ENCODE peak calls at places on chromosomes 13 and 19, in seven cellular contexts. One of them, this sample, is unnamed.

GRCh38 chr19:16013851-16014840 is 62.1 kb upstream of the TPM4 start:
- DNase-seq in neuronal stem cell: no peak
- DNase-seq in IMR-90: no peak
- DNase-seq in H9: no peak
- DNase-seq in mesenchymal stem cell: no peak
- DNase-seq in H1: no peak
- DNase-seq in mesendoderm: no peak
- DNase-seq in this sample: no peak

GRCh38 chr13:39909634-39910033 is 254.2 kb downstream of the COG6 start:
- DNase-seq in H1: no peak
- DNase-seq in mesendoderm: no peak
- DNase-seq in mesenchymal stem cell: no peak
- DNase-seq in H9: no peak
- DNase-seq in IMR-90: no peak
- DNase-seq in neuronal stem cell: no peak
- DNase-seq in this sample: no peak

GRCh38 chr19:16022681-16023557 is 53.4 kb upstream of the TPM4 start:
- DNase-seq in H9: peak
- DNase-seq in mesendoderm: no peak
- DNase-seq in mesenchymal stem cell: no peak
- DNase-seq in IMR-90: no peak
- DNase-seq in neuronal stem cell: no peak
- DNase-seq in H1: no peak
- DNase-seq in this sample: no peak

GRCh38 chr19:50380137-50380536 is 3.9 kb downstream of the NR1H2 start:
- DNase-seq in neuronal stem cell: no peak
- DNase-seq in H9: no peak
- DNase-seq in IMR-90: peak
- DNase-seq in mesenchymal stem cell: no peak
- DNase-seq in H1: no peak
- DNase-seq in mesendoderm: no peak
- DNase-seq in this sample: no peak

GRCh38 chr19:8335343-8336071 is 7.6 kb downstream of the KANK3 start:
- DNase-seq in IMR-90: no peak
- DNase-seq in H1: peak
- DNase-seq in mesendoderm: no peak
- DNase-seq in H9: peak
- DNase-seq in mesenchymal stem cell: no peak
- DNase-seq in neuronal stem cell: no peak
- DNase-seq in this sample: no peak

GRCh38 chr19:41774515-41774980 is 19.2 kb downstream of the CEACAM6 start:
- DNase-seq in H9: no peak
- DNase-seq in H1: no peak
- DNase-seq in IMR-90: no peak
- DNase-seq in neuronal stem cell: no peak
- DNase-seq in mesenchymal stem cell: no peak
- DNase-seq in mesendoderm: no peak
- DNase-seq in this sample: no peak

GRCh38 chr13:109155301-109155761 is 525.9 kb downstream of the MYO16 start:
- DNase-seq in H1: no peak
- DNase-seq in mesendoderm: no peak
- DNase-seq in H9: no peak
- DNase-seq in IMR-90: peak
- DNase-seq in neuronal stem cell: no peak
- DNase-seq in mesenchymal stem cell: peak
- DNase-seq in this sample: peak

GRCh38 chr13:91375119-91375729 is 23.2 kb upstream of the GPC5 start:
- DNase-seq in mesenchymal stem cell: peak
- DNase-seq in neuronal stem cell: no peak
- DNase-seq in H9: no peak
- DNase-seq in IMR-90: peak
- DNase-seq in H1: no peak
- DNase-seq in mesendoderm: peak
- DNase-seq in this sample: peak

GRCh38 chr19:6069268-6069771 is 41.0 kb downstream of the RFX2 start:
- DNase-seq in H1: no peak
- DNase-seq in neuronal stem cell: no peak
- DNase-seq in mesenchymal stem cell: no peak
- DNase-seq in H9: no peak
- DNase-seq in IMR-90: no peak
- DNase-seq in mesendoderm: no peak
- DNase-seq in this sample: no peak

GRCh38 chr13:32381539-32381938 is 46.4 kb downstream of the N4BP2L1 start:
- DNase-seq in mesendoderm: peak
- DNase-seq in IMR-90: peak
- DNase-seq in H9: peak
- DNase-seq in mesenchymal stem cell: peak
- DNase-seq in neuronal stem cell: peak
- DNase-seq in H1: no peak
- DNase-seq in this sample: peak

GRCh38 chr13:29993716-29994488 is 143.5 kb upstream of the UBL3 start:
- DNase-seq in mesendoderm: no peak
- DNase-seq in mesenchymal stem cell: peak
- DNase-seq in neuronal stem cell: no peak
- DNase-seq in H9: no peak
- DNase-seq in IMR-90: peak
- DNase-seq in H1: no peak
- DNase-seq in this sample: peak

GRCh38 chr13:76879211-76879875 is 6.9 kb downstream of the KCTD12 start:
- DNase-seq in IMR-90: peak
- DNase-seq in mesenchymal stem cell: peak
- DNase-seq in H9: no peak
- DNase-seq in mesendoderm: no peak
- DNase-seq in H1: no peak
- DNase-seq in neuronal stem cell: no peak
- DNase-seq in this sample: peak

GRCh38 chr19:16773259-16773658 is 53.6 kb downstream of the NWD1 start:
- DNase-seq in H1: no peak
- DNase-seq in H9: no peak
- DNase-seq in mesendoderm: no peak
- DNase-seq in neuronal stem cell: no peak
- DNase-seq in IMR-90: no peak
- DNase-seq in mesenchymal stem cell: no peak
- DNase-seq in this sample: no peak

GRCh38 chr13:23617551-23618014 is 47.4 kb downstream of the TNFRSF19 start:
- DNase-seq in mesendoderm: no peak
- DNase-seq in H9: no peak
- DNase-seq in mesenchymal stem cell: peak
- DNase-seq in H1: no peak
- DNase-seq in neuronal stem cell: no peak
- DNase-seq in IMR-90: peak
- DNase-seq in this sample: no peak

GRCh38 chr19:47798904-47799266 is 5.5 kb downstream of the TPRX1 start:
- DNase-seq in neuronal stem cell: no peak
- DNase-seq in IMR-90: no peak
- DNase-seq in H1: no peak
- DNase-seq in mesendoderm: no peak
- DNase-seq in H9: no peak
- DNase-seq in mesenchymal stem cell: no peak
- DNase-seq in this sample: no peak
- H3K18ac ChIP-seq in neuronal stem cell: no peak
- H3K18ac ChIP-seq in IMR-90: no peak
- H3K18ac ChIP-seq in H1: no peak
- H3K18ac ChIP-seq in mesendoderm: no peak
- H3K18ac ChIP-seq in H9: no peak
- H3K18ac ChIP-seq in mesenchymal stem cell: no peak
- H3K18ac ChIP-seq in this sample: no peak

DNA sequence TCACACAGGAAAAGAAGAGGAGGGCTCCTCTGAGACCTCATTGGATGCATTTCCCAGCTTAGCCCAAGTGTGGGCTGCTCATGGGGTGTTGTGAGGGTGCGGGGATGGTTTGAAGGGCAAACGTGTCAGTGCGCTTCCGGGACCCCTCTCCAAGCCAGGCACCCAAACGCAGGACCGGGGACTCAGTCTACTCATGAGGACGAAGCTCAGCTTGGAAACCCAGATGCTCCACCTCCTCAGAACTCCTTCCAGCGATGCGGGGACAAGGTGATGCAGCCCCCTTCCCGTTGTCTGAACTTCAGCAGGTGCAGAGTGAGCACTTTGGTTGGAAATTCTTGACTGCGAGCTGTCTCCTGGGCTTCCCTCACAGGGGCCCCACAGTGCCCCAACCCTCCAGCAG is 33.1 kb upstream of the MTIF3 start:
- DNase-seq in H1: no peak
- DNase-seq in H9: no peak
- DNase-seq in mesenchymal stem cell: no peak
- DNase-seq in IMR-90: no peak
- DNase-seq in neuronal stem cell: no peak
- DNase-seq in mesendoderm: no peak
- DNase-seq in this sample: no peak
- H3K18ac ChIP-seq in H1: no peak
- H3K18ac ChIP-seq in H9: no peak
- H3K18ac ChIP-seq in mesenchymal stem cell: no peak
- H3K18ac ChIP-seq in IMR-90: no peak
- H3K18ac ChIP-seq in neuronal stem cell: no peak
- H3K18ac ChIP-seq in mesendoderm: no peak
- H3K18ac ChIP-seq in this sample: no peak

DNA sequence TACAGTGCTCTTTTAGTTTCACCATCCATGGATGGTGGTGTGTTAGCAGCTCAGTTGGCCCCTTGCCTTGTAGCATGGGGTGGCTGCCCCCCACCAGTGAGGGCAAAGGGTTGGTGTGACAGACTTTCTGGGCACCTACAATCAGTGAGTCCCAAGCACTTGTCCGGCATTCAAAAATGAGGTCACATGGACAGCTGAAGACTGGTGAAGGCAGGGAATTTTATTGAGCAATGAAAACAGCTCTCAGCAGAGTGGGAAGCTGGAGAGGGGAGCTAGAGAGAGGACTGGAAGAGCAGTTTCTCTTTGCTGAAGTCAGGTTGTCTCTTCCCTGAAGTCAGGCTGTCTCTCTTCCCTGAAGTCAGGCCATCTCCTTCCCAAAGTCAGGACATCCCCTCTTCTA is 1053.2 kb downstream of the SLITRK1 start:
- DNase-seq in mesendoderm: no peak
- DNase-seq in H1: no peak
- DNase-seq in mesenchymal stem cell: no peak
- DNase-seq in neuronal stem cell: no peak
- DNase-seq in H9: no peak
- DNase-seq in IMR-90: no peak
- DNase-seq in this sample: no peak
- H3K18ac ChIP-seq in mesendoderm: no peak
- H3K18ac ChIP-seq in H1: no peak
- H3K18ac ChIP-seq in mesenchymal stem cell: no peak
- H3K18ac ChIP-seq in neuronal stem cell: no peak
- H3K18ac ChIP-seq in H9: no peak
- H3K18ac ChIP-seq in IMR-90: no peak
- H3K18ac ChIP-seq in this sample: no peak

DNA sequence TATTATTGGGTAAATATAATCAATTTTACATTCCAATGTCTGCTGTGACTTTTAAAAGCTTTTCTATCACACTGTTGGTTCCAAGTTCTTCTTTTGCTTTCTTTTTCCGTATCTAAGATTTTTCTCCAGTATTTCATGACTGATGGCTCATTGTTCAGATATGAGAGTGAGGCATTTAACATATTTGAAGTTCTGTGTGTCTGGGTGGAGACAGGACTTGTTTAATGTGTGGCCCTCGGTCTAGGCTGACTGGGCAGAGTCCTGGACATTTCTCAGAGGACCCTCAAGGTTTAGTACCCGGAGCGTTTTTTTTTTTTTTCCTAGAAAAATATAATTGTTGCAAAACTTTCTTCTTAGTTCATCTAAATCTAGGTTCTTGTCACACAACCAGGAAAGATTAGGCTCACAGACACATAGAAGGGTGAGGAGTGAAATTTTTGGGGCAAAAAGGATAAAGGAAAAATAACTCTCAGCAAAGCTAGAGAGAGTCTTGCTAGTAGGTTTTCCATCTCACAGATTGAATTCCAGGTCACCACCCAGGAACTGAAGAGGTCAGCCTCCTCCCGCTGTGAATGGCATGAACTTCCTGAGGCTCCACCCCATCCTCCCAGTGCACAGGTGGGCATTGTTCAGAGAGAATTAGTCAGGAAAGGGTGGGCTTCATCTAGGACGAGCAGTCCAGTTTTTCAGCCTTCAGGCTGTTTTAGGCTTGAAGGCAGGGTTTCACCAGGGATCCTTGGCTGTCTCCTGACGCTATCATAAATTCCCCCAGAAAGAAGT is 1002.4 kb upstream of the PCDH9 start:
- DNase-seq in IMR-90: no peak
- DNase-seq in mesenchymal stem cell: no peak
- DNase-seq in H9: no peak
- DNase-seq in mesendoderm: peak
- DNase-seq in H1: no peak
- DNase-seq in neuronal stem cell: peak
- DNase-seq in this sample: peak
- H3K18ac ChIP-seq in IMR-90: no peak
- H3K18ac ChIP-seq in mesenchymal stem cell: no peak
- H3K18ac ChIP-seq in H9: no peak
- H3K18ac ChIP-seq in mesendoderm: peak
- H3K18ac ChIP-seq in H1: no peak
- H3K18ac ChIP-seq in neuronal stem cell: no peak
- H3K18ac ChIP-seq in this sample: no peak

GRCh38 chr13:98273824-98274786 is 97.0 kb upstream of the RNF113B start:
- DNase-seq in IMR-90: peak
- DNase-seq in mesendoderm: peak
- DNase-seq in neuronal stem cell: no peak
- DNase-seq in H1: no peak
- DNase-seq in mesenchymal stem cell: peak
- DNase-seq in H9: peak
- DNase-seq in this sample: no peak
- H3K18ac ChIP-seq in IMR-90: peak
- H3K18ac ChIP-seq in mesendoderm: peak
- H3K18ac ChIP-seq in neuronal stem cell: no peak
- H3K18ac ChIP-seq in H1: peak
- H3K18ac ChIP-seq in mesenchymal stem cell: peak
- H3K18ac ChIP-seq in H9: peak
- H3K18ac ChIP-seq in this sample: peak

GRCh38 chr13:25352230-25352629 is 19.5 kb upstream of the ATP8A2 start:
- DNase-seq in neuronal stem cell: no peak
- DNase-seq in mesendoderm: no peak
- DNase-seq in mesenchymal stem cell: peak
- DNase-seq in H1: no peak
- DNase-seq in H9: no peak
- DNase-seq in IMR-90: no peak
- DNase-seq in this sample: no peak
- H3K18ac ChIP-seq in neuronal stem cell: no peak
- H3K18ac ChIP-seq in mesendoderm: no peak
- H3K18ac ChIP-seq in mesenchymal stem cell: no peak
- H3K18ac ChIP-seq in H1: no peak
- H3K18ac ChIP-seq in H9: no peak
- H3K18ac ChIP-seq in IMR-90: no peak
- H3K18ac ChIP-seq in this sample: no peak

GRCh38 chr13:110635405-110636002 is 20.2 kb downstream of the NAXD start:
- DNase-seq in H1: no peak
- DNase-seq in H9: no peak
- DNase-seq in mesenchymal stem cell: no peak
- DNase-seq in IMR-90: no peak
- DNase-seq in mesendoderm: no peak
- DNase-seq in neuronal stem cell: no peak
- DNase-seq in this sample: no peak
- H3K18ac ChIP-seq in H1: no peak
- H3K18ac ChIP-seq in H9: no peak
- H3K18ac ChIP-seq in mesenchymal stem cell: no peak
- H3K18ac ChIP-seq in IMR-90: no peak
- H3K18ac ChIP-seq in mesendoderm: no peak
- H3K18ac ChIP-seq in neuronal stem cell: no peak
- H3K18ac ChIP-seq in this sample: no peak